ENCODE peak calls at places on chromosomes 6 and 20, in ten cellular contexts. One of them, this sample, is unnamed.

GRCh38 chr20:44384423-44385027 is 29.0 kb downstream of the HNF4A start:
- DNase-seq in PC-3: peak
- DNase-seq in SK-N-SH: peak
- DNase-seq in SK-N-MC: peak
- DNase-seq in GM23248: peak
- DNase-seq in HCT116: peak
- DNase-seq in IMR-90: peak
- DNase-seq in neuronal stem cell: peak
- DNase-seq in MM.1S: peak
- DNase-seq in mammary epithelial cell: peak
- DNase-seq in this sample: peak

GRCh38 chr20:57794600-57795346 is 85.0 kb upstream of the PMEPA1 start:
- DNase-seq in SK-N-MC: no peak
- DNase-seq in mammary epithelial cell: peak
- DNase-seq in HCT116: no peak
- DNase-seq in SK-N-SH: no peak
- DNase-seq in IMR-90: peak
- DNase-seq in neuronal stem cell: no peak
- DNase-seq in MM.1S: no peak
- DNase-seq in PC-3: peak
- DNase-seq in GM23248: peak
- DNase-seq in this sample: no peak

GRCh38 chr6:22205266-22205665 is 91.6 kb downstream of the PRL start:
- DNase-seq in mammary epithelial cell: no peak
- DNase-seq in SK-N-MC: no peak
- DNase-seq in GM23248: no peak
- DNase-seq in HCT116: no peak
- DNase-seq in SK-N-SH: no peak
- DNase-seq in PC-3: no peak
- DNase-seq in neuronal stem cell: no peak
- DNase-seq in IMR-90: no peak
- DNase-seq in MM.1S: no peak
- DNase-seq in this sample: no peak

GRCh38 chr20:16209826-16210365 is 363.4 kb downstream of the KIF16B start:
- DNase-seq in IMR-90: no peak
- DNase-seq in neuronal stem cell: no peak
- DNase-seq in mammary epithelial cell: no peak
- DNase-seq in SK-N-SH: no peak
- DNase-seq in HCT116: no peak
- DNase-seq in PC-3: no peak
- DNase-seq in GM23248: peak
- DNase-seq in SK-N-MC: no peak
- DNase-seq in MM.1S: no peak
- DNase-seq in this sample: no peak

GRCh38 chr6:24126586-24127192 is 674 bp downstream of the NRSN1 start:
- DNase-seq in HCT116: peak
- DNase-seq in SK-N-MC: peak
- DNase-seq in SK-N-SH: peak
- DNase-seq in GM23248: peak
- DNase-seq in MM.1S: peak
- DNase-seq in mammary epithelial cell: peak
- DNase-seq in neuronal stem cell: peak
- DNase-seq in PC-3: peak
- DNase-seq in IMR-90: peak
- DNase-seq in this sample: peak

GRCh38 chr20:60210779-60211617 is 252.8 kb downstream of the CDH26 start:
- DNase-seq in mammary epithelial cell: peak
- DNase-seq in IMR-90: peak
- DNase-seq in neuronal stem cell: peak
- DNase-seq in SK-N-MC: no peak
- DNase-seq in SK-N-SH: peak
- DNase-seq in PC-3: peak
- DNase-seq in MM.1S: peak
- DNase-seq in GM23248: peak
- DNase-seq in HCT116: peak
- DNase-seq in this sample: no peak

GRCh38 chr20:2178328-2179232 is 77.0 kb downstream of the STK35 start:
- DNase-seq in IMR-90: peak
- DNase-seq in HCT116: no peak
- DNase-seq in PC-3: no peak
- DNase-seq in mammary epithelial cell: no peak
- DNase-seq in neuronal stem cell: no peak
- DNase-seq in SK-N-MC: no peak
- DNase-seq in GM23248: no peak
- DNase-seq in MM.1S: no peak
- DNase-seq in SK-N-SH: no peak
- DNase-seq in this sample: no peak

GRCh38 chr6:137975058-137975940 is 108.2 kb downstream of the TNFAIP3 start:
- DNase-seq in MM.1S: peak
- DNase-seq in SK-N-MC: no peak
- DNase-seq in SK-N-SH: no peak
- DNase-seq in IMR-90: peak
- DNase-seq in PC-3: peak
- DNase-seq in GM23248: peak
- DNase-seq in mammary epithelial cell: no peak
- DNase-seq in neuronal stem cell: no peak
- DNase-seq in HCT116: peak
- DNase-seq in this sample: no peak

GRCh38 chr6:16319813-16320532 is 81.6 kb downstream of the GMPR start:
- DNase-seq in neuronal stem cell: no peak
- DNase-seq in GM23248: peak
- DNase-seq in PC-3: peak
- DNase-seq in SK-N-MC: peak
- DNase-seq in SK-N-SH: no peak
- DNase-seq in HCT116: peak
- DNase-seq in IMR-90: peak
- DNase-seq in mammary epithelial cell: peak
- DNase-seq in MM.1S: peak
- DNase-seq in this sample: no peak

GRCh38 chr20:38658879-38659612 is 57.4 kb downstream of the ARHGAP40 start:
- DNase-seq in GM23248: peak
- DNase-seq in SK-N-MC: no peak
- DNase-seq in PC-3: peak
- DNase-seq in IMR-90: no peak
- DNase-seq in HCT116: peak
- DNase-seq in mammary epithelial cell: peak
- DNase-seq in SK-N-SH: peak
- DNase-seq in neuronal stem cell: no peak
- DNase-seq in MM.1S: peak
- DNase-seq in this sample: peak

GRCh38 chr6:44128020-44128917 is 915 bp downstream of the TMEM63B start:
- DNase-seq in PC-3: peak
- DNase-seq in SK-N-SH: peak
- DNase-seq in MM.1S: peak
- DNase-seq in GM23248: peak
- DNase-seq in neuronal stem cell: no peak
- DNase-seq in HCT116: no peak
- DNase-seq in mammary epithelial cell: peak
- DNase-seq in IMR-90: no peak
- DNase-seq in SK-N-MC: no peak
- DNase-seq in this sample: no peak

GRCh38 chr6:137820425-137820824 is 46.6 kb upstream of the TNFAIP3 start:
- DNase-seq in HCT116: no peak
- DNase-seq in mammary epithelial cell: no peak
- DNase-seq in SK-N-MC: no peak
- DNase-seq in MM.1S: no peak
- DNase-seq in neuronal stem cell: no peak
- DNase-seq in GM23248: peak
- DNase-seq in IMR-90: peak
- DNase-seq in PC-3: no peak
- DNase-seq in SK-N-SH: no peak
- DNase-seq in this sample: no peak

GRCh38 chr20:49677777-49678758 is 35.6 kb downstream of the B4GALT5 start:
- DNase-seq in neuronal stem cell: no peak
- DNase-seq in GM23248: no peak
- DNase-seq in MM.1S: no peak
- DNase-seq in PC-3: peak
- DNase-seq in HCT116: no peak
- DNase-seq in mammary epithelial cell: no peak
- DNase-seq in IMR-90: no peak
- DNase-seq in SK-N-MC: no peak
- DNase-seq in SK-N-SH: no peak
- DNase-seq in this sample: no peak

GRCh38 chr20:49674383-49675352 is 39.0 kb downstream of the B4GALT5 start:
- DNase-seq in SK-N-SH: no peak
- DNase-seq in SK-N-MC: no peak
- DNase-seq in PC-3: peak
- DNase-seq in GM23248: peak
- DNase-seq in neuronal stem cell: no peak
- DNase-seq in MM.1S: no peak
- DNase-seq in IMR-90: peak
- DNase-seq in mammary epithelial cell: peak
- DNase-seq in HCT116: peak
- DNase-seq in this sample: no peak

GRCh38 chr20:49672109-49672681 is 41.5 kb downstream of the B4GALT5 start:
- DNase-seq in MM.1S: no peak
- DNase-seq in SK-N-MC: no peak
- DNase-seq in IMR-90: no peak
- DNase-seq in mammary epithelial cell: no peak
- DNase-seq in SK-N-SH: no peak
- DNase-seq in neuronal stem cell: no peak
- DNase-seq in GM23248: no peak
- DNase-seq in HCT116: no peak
- DNase-seq in PC-3: no peak
- DNase-seq in this sample: no peak

GRCh38 chr20:49676581-49677291 is 36.9 kb downstream of the B4GALT5 start:
- DNase-seq in MM.1S: peak
- DNase-seq in HCT116: no peak
- DNase-seq in SK-N-SH: no peak
- DNase-seq in PC-3: peak
- DNase-seq in GM23248: peak
- DNase-seq in neuronal stem cell: no peak
- DNase-seq in IMR-90: peak
- DNase-seq in SK-N-MC: no peak
- DNase-seq in mammary epithelial cell: peak
- DNase-seq in this sample: no peak

GRCh38 chr20:49675368-49676151 is 38.1 kb downstream of the B4GALT5 start:
- DNase-seq in mammary epithelial cell: no peak
- DNase-seq in neuronal stem cell: no peak
- DNase-seq in IMR-90: no peak
- DNase-seq in MM.1S: peak
- DNase-seq in PC-3: peak
- DNase-seq in SK-N-SH: no peak
- DNase-seq in SK-N-MC: no peak
- DNase-seq in GM23248: peak
- DNase-seq in HCT116: no peak
- DNase-seq in this sample: no peak
- H3K4me3 ChIP-seq in mammary epithelial cell: no peak
- H3K4me3 ChIP-seq in neuronal stem cell: no peak
- H3K4me3 ChIP-seq in IMR-90: no peak
- H3K4me3 ChIP-seq in MM.1S: peak
- H3K4me3 ChIP-seq in PC-3: peak
- H3K4me3 ChIP-seq in SK-N-SH: no peak
- H3K4me3 ChIP-seq in SK-N-MC: no peak
- H3K4me3 ChIP-seq in GM23248: no peak
- H3K4me3 ChIP-seq in HCT116: peak
- H3K4me3 ChIP-seq in this sample: no peak

DNA sequence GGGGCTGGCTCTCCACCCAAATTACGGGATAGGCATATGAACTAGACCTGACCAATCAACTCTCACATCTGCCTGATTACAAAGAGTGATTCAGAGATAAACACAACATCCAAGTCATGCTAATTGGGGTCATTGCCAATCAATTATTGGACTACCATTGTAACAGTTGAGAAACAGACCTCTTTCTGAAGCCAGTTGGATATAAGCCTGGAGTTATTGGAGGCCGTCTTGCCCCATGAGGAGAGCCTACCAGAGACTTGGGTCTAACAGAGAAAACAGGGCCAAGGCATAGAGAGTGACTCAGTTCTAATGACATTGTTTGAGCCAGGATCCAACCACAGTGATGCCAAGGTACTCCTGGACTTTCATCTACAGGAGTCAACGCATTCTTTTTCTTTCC is 39.4 kb upstream of the HIVEP2 start:
- DNase-seq in IMR-90: no peak
- DNase-seq in PC-3: no peak
- DNase-seq in mammary epithelial cell: no peak
- DNase-seq in MM.1S: no peak
- DNase-seq in neuronal stem cell: no peak
- DNase-seq in SK-N-SH: no peak
- DNase-seq in HCT116: no peak
- DNase-seq in GM23248: peak
- DNase-seq in SK-N-MC: no peak
- DNase-seq in this sample: no peak
- H3K9ac ChIP-seq in IMR-90: no peak
- H3K9ac ChIP-seq in PC-3: no peak
- H3K9ac ChIP-seq in mammary epithelial cell: no peak
- H3K9ac ChIP-seq in MM.1S: no peak
- H3K9ac ChIP-seq in neuronal stem cell: no peak
- H3K9ac ChIP-seq in SK-N-SH: no peak
- H3K9ac ChIP-seq in HCT116: no peak
- H3K9ac ChIP-seq in GM23248: no peak
- H3K9ac ChIP-seq in SK-N-MC: no peak
- H3K9ac ChIP-seq in this sample: no peak

GRCh38 chr6:32529697-32530429 is at the start of gene HLA-DRB5:
- DNase-seq in IMR-90: no peak
- DNase-seq in GM23248: no peak
- DNase-seq in SK-N-MC: no peak
- DNase-seq in mammary epithelial cell: no peak
- DNase-seq in MM.1S: no peak
- DNase-seq in neuronal stem cell: no peak
- DNase-seq in SK-N-SH: no peak
- DNase-seq in PC-3: no peak
- DNase-seq in HCT116: peak
- DNase-seq in this sample: no peak
- H3K4me3 ChIP-seq in IMR-90: no peak
- H3K4me3 ChIP-seq in GM23248: no peak
- H3K4me3 ChIP-seq in SK-N-MC: no peak
- H3K4me3 ChIP-seq in mammary epithelial cell: no peak
- H3K4me3 ChIP-seq in MM.1S: no peak
- H3K4me3 ChIP-seq in neuronal stem cell: no peak
- H3K4me3 ChIP-seq in SK-N-SH: no peak
- H3K4me3 ChIP-seq in PC-3: no peak
- H3K4me3 ChIP-seq in HCT116: no peak
- H3K4me3 ChIP-seq in this sample: no peak

DNA sequence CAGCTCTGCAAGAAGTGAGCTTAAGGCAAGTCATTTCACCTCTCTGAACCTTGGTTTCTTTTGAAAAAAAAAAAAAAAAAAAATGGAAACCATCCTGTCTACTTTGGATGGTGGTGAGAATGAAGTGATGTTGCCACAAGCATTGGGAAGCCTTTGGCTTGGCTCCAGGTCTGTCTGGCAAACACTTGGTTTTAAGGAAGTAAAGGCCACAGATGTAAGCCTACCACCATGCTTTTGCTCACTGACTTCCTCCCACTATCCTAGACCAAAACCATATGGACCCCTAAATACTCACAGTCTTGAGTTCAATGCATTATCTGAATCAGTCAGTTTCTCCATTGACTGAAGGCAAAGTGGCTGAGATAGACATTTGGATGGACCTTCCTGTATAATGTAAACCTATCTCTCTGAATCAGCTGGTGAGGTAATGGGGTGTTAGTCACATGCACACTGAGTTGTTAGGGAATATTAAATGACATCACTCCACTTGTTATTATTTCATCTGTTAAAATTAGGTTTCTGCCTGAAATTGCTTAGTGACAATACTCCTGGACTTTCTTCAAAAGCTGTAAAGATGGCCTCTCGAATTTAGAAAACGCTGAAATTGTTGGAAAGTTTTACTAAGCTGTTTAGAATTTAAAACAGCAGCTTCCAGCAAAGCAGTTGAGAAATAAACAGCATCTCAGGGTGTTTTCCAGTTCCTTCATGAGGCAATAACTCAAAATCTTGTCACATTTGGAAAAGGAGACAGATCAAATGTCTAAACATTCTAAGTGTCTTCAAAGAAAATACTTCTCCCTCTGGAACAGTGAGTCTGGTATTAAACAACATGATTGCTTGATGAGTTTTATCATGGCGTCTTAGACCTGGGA is 833.5 kb downstream of the DHX35 start:
- DNase-seq in mammary epithelial cell: peak
- DNase-seq in SK-N-SH: no peak
- DNase-seq in IMR-90: peak
- DNase-seq in neuronal stem cell: no peak
- DNase-seq in SK-N-MC: no peak
- DNase-seq in PC-3: no peak
- DNase-seq in GM23248: peak
- DNase-seq in HCT116: no peak
- DNase-seq in MM.1S: no peak
- DNase-seq in this sample: no peak
- H3K9ac ChIP-seq in mammary epithelial cell: no peak
- H3K9ac ChIP-seq in SK-N-SH: no peak
- H3K9ac ChIP-seq in IMR-90: no peak
- H3K9ac ChIP-seq in neuronal stem cell: no peak
- H3K9ac ChIP-seq in SK-N-MC: no peak
- H3K9ac ChIP-seq in PC-3: no peak
- H3K9ac ChIP-seq in GM23248: no peak
- H3K9ac ChIP-seq in HCT116: no peak
- H3K9ac ChIP-seq in MM.1S: no peak
- H3K9ac ChIP-seq in this sample: no peak